ENCODE peak calls at places on chromosome 16, in eight cellular contexts. V is RWPE2, O is H7, H is ELR, W is HCT116, M is RPMI7951, I is gastrocnemius medialis, G is HT-29. X is an unnamed sample.
A peak's percentile ranks its signal among the peaks of the same experiment; 100 is the strongest.

GRCh38 chr16:745739-746138 is 4.9 kb upstream of the CIAO3 start:
- DNase-seq in V (no peak), I (no peak), H (peak; percentile 43), W (no peak), M (no peak), O (peak; percentile 99), G (peak; percentile 53), X (no peak)

GRCh38 chr16:46859719-46860152 is 24.4 kb upstream of the GPT2 start:
- DNase-seq in I (no peak), G (peak; percentile 55), V (peak; percentile 94), H (peak; percentile 97), O (no peak), W (peak; percentile 83), M (peak; percentile 92), X (peak; percentile 75)

GRCh38 chr16:13421726-13422125 is 498.2 kb upstream of the ERCC4 start:
- DNase-seq in H (peak; percentile 18), W (no peak), G (no peak), O (no peak), V (no peak), I (no peak), M (peak; percentile 49), X (no peak)

GRCh38 chr16:56798955-56799354 is 66.1 kb upstream of the SLC12A3 start:
- DNase-seq in M (no peak), I (no peak), V (no peak), G (no peak), W (no peak), O (no peak), H (no peak), X (no peak)

GRCh38 chr16:588639-588888 is 1.3 kb upstream of the RAB40C start:
- DNase-seq in W (no peak), H (peak; percentile 75), M (peak; percentile 55), I (no peak), V (no peak), G (peak; percentile 56), O (peak; percentile 78), X (no peak)

GRCh38 chr16:27786221-27786848 is 236.4 kb downstream of the KATNIP start:
- DNase-seq in M (no peak), H (no peak), O (peak; percentile 36), I (no peak), G (no peak), W (no peak), V (no peak), X (no peak)

GRCh38 chr16:74100405-74101316 is 196.0 kb upstream of the PSMD7 start:
- DNase-seq in H (no peak), G (no peak), W (no peak), O (peak; percentile 7), M (no peak), V (no peak), I (no peak), X (no peak)

GRCh38 chr16:11306997-11307638 is 26.0 kb upstream of the PRM1 start:
- DNase-seq in G (no peak), O (no peak), H (no peak), V (no peak), I (no peak), M (no peak), W (no peak), X (no peak)

GRCh38 chr16:59684911-59685310 is 950.8 kb upstream of the GOT2 start:
- DNase-seq in V (no peak), W (no peak), G (no peak), M (no peak), I (no peak), H (no peak), O (no peak), X (no peak)

GRCh38 chr16:83005653-83006160 is 378.9 kb downstream of the CDH13 start:
- DNase-seq in W (no peak), I (no peak), G (no peak), H (no peak), O (no peak), M (no peak), V (no peak), X (no peak)

GRCh38 chr16:46765050-46765449 is 16.9 kb upstream of the MYLK3 start:
- DNase-seq in V (no peak), O (peak; percentile 16), M (peak; percentile 69), G (no peak), I (no peak), H (peak; percentile 31), W (no peak), X (no peak)

GRCh38 chr16:52863000-52863399 is 189.7 kb downstream of the CHD9NB start:
- DNase-seq in I (no peak), M (no peak), O (no peak), H (no peak), G (no peak), W (no peak), V (no peak), X (no peak)

GRCh38 chr16:69406780-69407331 is 17.6 kb upstream of the CYB5B start:
- DNase-seq in M (no peak), H (peak; percentile 42), W (peak; percentile 99), I (no peak), G (no peak), O (no peak), V (no peak), X (no peak)

GRCh38 chr16:13968835-13969234 is 48.9 kb downstream of the ERCC4 start:
- DNase-seq in O (no peak), I (no peak), H (no peak), M (no peak), G (no peak), V (no peak), W (no peak), X (no peak)

GRCh38 chr16:80466024-80466986 is 74.5 kb upstream of the DYNLRB2 start:
- DNase-seq in W (peak; percentile 6), H (peak; percentile 58), V (peak; percentile 49), M (peak; percentile 47), I (peak; percentile 17), O (peak; percentile 86), G (peak; percentile 81), X (peak; percentile 45)

GRCh38 chr16:84013787-84014569 is 28.6 kb downstream of the SLC38A8 start:
- DNase-seq in H (peak; percentile 89), I (no peak), W (peak; percentile 100), V (peak; percentile 99), G (peak; percentile 98), M (peak; percentile 55), O (peak; percentile 97), X (peak; percentile 91)

GRCh38 chr16:1794221-1794871 is 841 bp upstream of the IGFALS start:
- DNase-seq in M (no peak), V (peak; percentile 63), I (no peak), H (no peak), W (no peak), G (no peak), O (peak; percentile 74), X (no peak)

GRCh38 chr16:11165894-11166665 is 89.9 kb downstream of the SOCS1 start:
- DNase-seq in O (no peak), M (no peak), W (no peak), V (no peak), I (no peak), G (no peak), H (no peak), X (no peak)

GRCh38 chr16:67673712-67674580 is 7.3 kb downstream of the C16orf86 start:
- DNase-seq in V (no peak), H (no peak), M (peak; percentile 32), O (peak; percentile 56), I (no peak), G (peak; percentile 82), W (no peak), X (no peak)

GRCh38 chr16:50203681-50204080 is 50.6 kb downstream of the TENT4B start:
- DNase-seq in V (no peak), G (no peak), H (no peak), I (no peak), O (no peak), M (no peak), W (no peak), X (no peak)

GRCh38 chr16:57721356-57721755 is 14.2 kb upstream of the KATNB1 start:
- DNase-seq in I (no peak), G (no peak), V (no peak), M (no peak), W (no peak), O (peak; percentile 29), H (no peak), X (no peak)

GRCh38 chr16:5615868-5616642 is 518.5 kb upstream of the EEF2KMT start:
- DNase-seq in G (peak; percentile 79), V (no peak), I (no peak), M (peak; percentile 46), H (peak; percentile 3), W (peak; percentile 24), O (peak; percentile 89), X (peak; percentile 21)

GRCh38 chr16:71851726-71852125 is 6.0 kb downstream of the ATXN1L start:
- DNase-seq in H (no peak), G (no peak), V (no peak), O (no peak), M (no peak), W (no peak), I (no peak), X (no peak)

GRCh38 chr16:11203111-11203623 is 52.8 kb downstream of the SOCS1 start:
- DNase-seq in H (no peak), O (no peak), I (no peak), M (peak; percentile 24), W (no peak), G (no peak), V (no peak), X (no peak)

GRCh38 chr16:48617104-48617503 is 7.1 kb upstream of the N4BP1 start:
- DNase-seq in V (no peak), G (no peak), H (no peak), W (no peak), O (no peak), I (no peak), M (no peak), X (no peak)

GRCh38 chr16:71431991-71432390 is 9.9 kb downstream of the TLE7 start:
- DNase-seq in I (no peak), V (no peak), M (no peak), W (no peak), G (no peak), O (no peak), H (no peak), X (no peak)

GRCh38 chr16:1915732-1916653 is 2.2 kb downstream of the HS3ST6 start:
- DNase-seq in W (no peak), G (no peak), M (no peak), V (no peak), I (no peak), O (no peak), H (no peak), X (no peak)

GRCh38 chr16:88507231-88507743 is 54.2 kb downstream of the ZFPM1 start:
- DNase-seq in M (peak; percentile 8), H (peak; percentile 18), V (no peak), W (no peak), O (no peak), I (no peak), G (no peak), X (no peak)

X was measured in NCI-H460.